ENCODE peak calls at places on chromosomes 2 and 18, in five cellular contexts. S, F, J, I and G are unnamed samples.

GRCh38 chr18:27564066-27564465 is 379.0 kb upstream of the CHST9 start:
- DNase-seq in S (no peak), F (no peak), J (no peak), I (no peak), G (no peak)

GRCh38 chr2:6186332-6187100 is 494.3 kb downstream of the SOX11 start:
- DNase-seq in S (no peak), F (no peak), J (no peak), I (no peak), G (no peak)

GRCh38 chr18:62999392-62999791 is 284.1 kb downstream of the PHLPP1 start:
- DNase-seq in S (peak; percentile 7), F (no peak), J (no peak), I (no peak), G (peak; percentile 71)

GRCh38 chr2:213261715-213262114 is 22.5 kb upstream of the SPAG16 start:
- DNase-seq in S (no peak), F (no peak), J (no peak), I (no peak), G (no peak)

GRCh38 chr2:113851640-113852039 is 38.2 kb upstream of the ACTR3 start:
- DNase-seq in S (no peak), F (no peak), J (no peak), I (no peak), G (no peak)

GRCh38 chr2:47298739-47299138 is 104.2 kb upstream of the MSH2 start:
- DNase-seq in S (no peak), F (no peak), J (no peak), I (no peak), G (no peak)

GRCh38 chr18:57728941-57729511 is 74.1 kb downstream of the ATP8B1 start:
- DNase-seq in S (no peak), F (no peak), J (no peak), I (no peak), G (no peak)

GRCh38 chr18:8946046-8946838 is 156.3 kb upstream of the NDUFV2 start:
- DNase-seq in S (peak; percentile 83), F (no peak), J (no peak), I (no peak), G (no peak)

GRCh38 chr2:27889774-27890145 is 427 bp downstream of the RBKS start:
- DNase-seq in S (no peak), F (no peak), J (no peak), I (no peak), G (no peak)

GRCh38 chr2:43927442-43927841 is 68.3 kb downstream of the LRPPRC start:
- DNase-seq in S (no peak), F (peak; percentile 22), J (no peak), I (no peak), G (no peak)

GRCh38 chr2:126642031-126642430 is 13.9 kb upstream of the GYPC start:
- DNase-seq in S (no peak), F (no peak), J (no peak), I (no peak), G (no peak)

GRCh38 chr2:192546566-192546965 is 351.8 kb upstream of the TMEFF2 start:
- DNase-seq in S (no peak), F (no peak), J (no peak), I (no peak), G (no peak)

GRCh38 chr2:201733544-201733943 is 35.1 kb upstream of the MPP4 start:
- DNase-seq in S (no peak), F (no peak), J (no peak), I (no peak), G (no peak)

GRCh38 chr2:65056215-65056989 is at the start of gene CEP68:
- DNase-seq in S (peak; percentile 91), F (peak; percentile 98), J (peak; percentile 97), I (peak; percentile 97), G (peak; percentile 97)

GRCh38 chr2:100033976-100034375 is 108.4 kb downstream of the AFF3 start:
- DNase-seq in S (no peak), F (no peak), J (no peak), I (no peak), G (no peak)

GRCh38 chr2:3864943-3865664 is 161.7 kb downstream of the DCDC2C start:
- DNase-seq in S (no peak), F (no peak), J (no peak), I (no peak), G (no peak)

GRCh38 chr18:49212819-49213218 is 247.6 kb downstream of the DYM start:
- DNase-seq in S (peak; percentile 64), F (no peak), J (no peak), I (no peak), G (no peak)